ENCODE peak calls at places on chromosome 22, in four cellular contexts. M is transverse colon, G is tibial nerve, F is mesendoderm. I is an unnamed sample.
A peak's percentile ranks its signal among the peaks of the same experiment; 100 is the strongest.

GRCh38 chr22:20948989-20949388 is 18.1 kb upstream of the AIFM3 start:
- DNase-seq in M (no peak), G (no peak), F (no peak), I (no peak)

GRCh38 chr22:48261706-48262105 is 1499.3 kb downstream of the TBC1D22A start:
- DNase-seq in M (no peak), G (no peak), F (peak; percentile 45), I (no peak)

GRCh38 chr22:17090550-17090949 is 5.8 kb downstream of the IL17RA start:
- DNase-seq in M (no peak), G (no peak), F (no peak), I (no peak)

GRCh38 chr22:42229455-42230149 is 40.9 kb downstream of the TCF20 start:
- DNase-seq in M (no peak), G (no peak), F (no peak), I (no peak)

GRCh38 chr22:42926034-42926433 is 69.0 kb upstream of the ARFGAP3 start:
- DNase-seq in M (no peak), G (no peak), F (no peak), I (no peak)

GRCh38 chr22:46807458-46807857 is 45.0 kb downstream of the TBC1D22A start:
- DNase-seq in M (no peak), G (no peak), F (no peak), I (no peak)

GRCh38 chr22:36764060-36764459 is 11.9 kb downstream of the IFT27 start:
- DNase-seq in M (no peak), G (no peak), F (no peak), I (peak; percentile 10)

GRCh38 chr22:36758792-36759271 is 17.1 kb downstream of the IFT27 start:
- DNase-seq in M (no peak), G (no peak), F (no peak), I (peak; percentile 44)

GRCh38 chr22:38570841-38571364 is 920 bp upstream of the DMC1 start:
- DNase-seq in M (peak; percentile 36), G (no peak), F (no peak), I (peak; percentile 62)

GRCh38 chr22:43820671-43821305 is 8.7 kb upstream of the EFCAB6 start:
- DNase-seq in M (no peak), G (no peak), F (no peak), I (peak; percentile 22)

GRCh38 chr22:45469573-45470383 is 32.9 kb upstream of the FBLN1 start:
- DNase-seq in M (no peak), G (no peak), F (no peak), I (no peak)

GRCh38 chr22:42639541-42640241 is 710 bp downstream of the ATP5MGL start:
- DNase-seq in M (no peak), G (no peak), F (no peak), I (peak; percentile 48)

DNA sequence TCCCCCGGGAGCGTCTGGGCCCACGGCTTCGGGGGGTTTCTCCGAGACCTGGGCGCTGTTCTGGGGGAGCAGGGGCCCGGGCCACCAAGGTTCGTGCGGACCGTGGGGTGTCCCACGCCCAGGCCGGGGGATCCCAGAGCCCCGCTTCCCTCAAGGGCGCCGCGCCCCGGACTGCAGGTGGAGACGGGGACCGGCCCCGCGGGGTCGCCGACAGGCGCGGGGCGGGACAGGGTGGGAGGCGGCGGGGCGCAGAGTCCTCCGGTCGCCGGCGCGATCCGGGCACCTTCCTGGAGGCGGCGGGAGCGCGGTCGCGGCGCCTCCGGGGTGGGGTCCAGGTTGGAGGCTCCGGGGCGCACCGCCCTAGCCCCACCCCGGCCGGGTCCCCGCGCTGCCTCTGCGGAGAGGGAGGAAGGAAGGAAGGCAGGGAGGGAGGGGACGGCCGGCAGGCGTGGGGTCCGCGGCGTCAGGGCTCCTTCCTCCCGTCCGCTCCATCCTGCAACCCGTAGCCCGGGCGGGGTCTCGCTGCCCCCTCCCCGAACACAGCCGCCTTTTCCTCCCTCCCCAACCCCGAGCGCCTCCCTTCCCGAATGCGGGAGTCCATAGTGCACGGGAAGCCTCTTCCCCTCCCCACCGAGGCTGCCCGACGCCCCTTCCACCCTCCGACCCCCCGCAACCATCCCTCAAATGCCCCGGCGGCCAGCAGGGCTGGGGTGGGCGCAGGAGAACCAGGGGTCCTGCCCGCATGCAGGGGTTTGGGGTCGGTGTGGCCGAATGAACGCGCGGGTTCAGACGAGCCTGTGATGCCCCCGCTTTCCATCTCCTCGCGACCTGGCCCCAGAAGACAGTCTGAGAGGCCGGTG is 4.3 kb upstream of the ZBED4 start:
- DNase-seq in M (no peak), G (no peak), F (no peak), I (peak; percentile 81)
- H3K27me3 ChIP-seq in M (peaks cover 49% of the 10 kb centered on the region), G (peaks cover 3% of the 10 kb centered on the region), F (peaks cover 49% of the 10 kb centered on the region), I (peaks cover 75% of the 10 kb centered on the region)

DNA sequence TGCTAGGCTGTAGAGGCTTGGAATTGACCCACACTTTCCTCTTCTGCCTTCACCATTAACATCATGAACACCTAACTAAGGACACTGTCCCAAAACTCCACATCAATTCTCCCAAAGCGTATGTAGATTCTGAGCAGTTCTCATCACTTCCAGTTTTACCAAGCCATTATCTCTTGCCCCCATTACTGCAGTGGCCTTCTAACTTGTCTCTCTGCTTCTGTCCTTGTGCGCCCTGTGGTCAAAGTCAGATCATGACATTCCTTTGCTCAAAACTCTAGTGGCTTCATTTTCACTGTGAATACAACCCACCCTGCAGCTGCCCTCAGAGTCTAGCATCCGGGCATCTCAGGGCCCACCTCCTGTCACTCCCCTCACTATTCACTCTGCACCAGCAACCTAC is 13.1 kb upstream of the TOP3B start:
- DNase-seq in M (no peak), G (no peak), F (no peak), I (peak; percentile 6)
- H3K4me3 ChIP-seq in M (no peak overlapping the region), G (no peak overlapping the region), F (no peak overlapping the region), I (no peak overlapping the region)

DNA sequence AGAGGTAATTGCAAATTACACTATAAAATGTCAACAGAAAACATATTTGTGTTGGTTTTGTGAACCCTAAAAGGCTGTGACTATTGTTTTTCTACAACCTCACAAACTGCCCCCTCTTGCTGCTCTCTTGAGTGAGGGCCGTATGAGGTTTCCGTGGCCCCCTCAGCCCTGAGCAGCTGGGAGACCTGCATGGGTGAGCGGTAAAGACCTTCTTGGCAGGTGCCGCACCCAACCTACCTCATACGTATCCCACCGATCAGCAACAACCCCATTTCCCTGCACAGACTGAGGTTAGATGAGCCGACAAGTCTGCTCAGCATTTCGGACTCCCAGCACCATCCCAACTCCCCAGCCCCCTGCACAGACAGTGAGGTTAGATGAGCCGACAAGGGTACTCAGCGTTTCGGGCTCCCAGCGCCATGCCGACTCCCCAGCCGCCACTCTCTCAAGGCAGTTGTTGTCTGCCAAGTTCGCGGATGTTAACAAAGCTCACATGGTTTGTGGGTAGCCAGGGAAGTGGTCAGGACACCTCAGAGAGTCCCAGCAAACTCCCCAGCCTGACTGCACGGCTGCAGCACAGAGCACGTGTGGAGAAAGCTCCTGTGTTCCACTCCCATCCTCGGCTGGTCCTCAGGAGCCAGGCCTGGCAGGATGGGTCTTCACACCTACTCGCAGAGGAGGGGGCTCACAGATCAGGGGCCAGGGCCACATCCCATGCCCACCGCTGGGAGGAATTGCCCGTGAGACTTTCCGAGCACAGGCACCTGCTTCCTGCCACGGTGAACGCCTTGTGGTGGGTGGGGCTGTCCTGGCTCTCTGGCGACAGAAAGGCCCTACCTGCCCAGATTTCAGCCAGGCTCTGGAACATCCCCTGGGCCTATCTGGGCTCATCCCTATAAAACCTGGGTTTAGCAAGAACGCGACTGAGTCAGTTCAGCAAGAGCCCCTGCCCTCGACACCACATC is 502.9 kb downstream of the BRD1 start:
- DNase-seq in M (no peak), G (no peak), F (no peak), I (peak; percentile 29)
- H3K27me3 ChIP-seq in M (peaks cover 15% of the 10 kb centered on the region), G (no peaks in the 10 kb centered on the region), F (no peaks in the 10 kb centered on the region), I (no peaks in the 10 kb centered on the region)

DNA sequence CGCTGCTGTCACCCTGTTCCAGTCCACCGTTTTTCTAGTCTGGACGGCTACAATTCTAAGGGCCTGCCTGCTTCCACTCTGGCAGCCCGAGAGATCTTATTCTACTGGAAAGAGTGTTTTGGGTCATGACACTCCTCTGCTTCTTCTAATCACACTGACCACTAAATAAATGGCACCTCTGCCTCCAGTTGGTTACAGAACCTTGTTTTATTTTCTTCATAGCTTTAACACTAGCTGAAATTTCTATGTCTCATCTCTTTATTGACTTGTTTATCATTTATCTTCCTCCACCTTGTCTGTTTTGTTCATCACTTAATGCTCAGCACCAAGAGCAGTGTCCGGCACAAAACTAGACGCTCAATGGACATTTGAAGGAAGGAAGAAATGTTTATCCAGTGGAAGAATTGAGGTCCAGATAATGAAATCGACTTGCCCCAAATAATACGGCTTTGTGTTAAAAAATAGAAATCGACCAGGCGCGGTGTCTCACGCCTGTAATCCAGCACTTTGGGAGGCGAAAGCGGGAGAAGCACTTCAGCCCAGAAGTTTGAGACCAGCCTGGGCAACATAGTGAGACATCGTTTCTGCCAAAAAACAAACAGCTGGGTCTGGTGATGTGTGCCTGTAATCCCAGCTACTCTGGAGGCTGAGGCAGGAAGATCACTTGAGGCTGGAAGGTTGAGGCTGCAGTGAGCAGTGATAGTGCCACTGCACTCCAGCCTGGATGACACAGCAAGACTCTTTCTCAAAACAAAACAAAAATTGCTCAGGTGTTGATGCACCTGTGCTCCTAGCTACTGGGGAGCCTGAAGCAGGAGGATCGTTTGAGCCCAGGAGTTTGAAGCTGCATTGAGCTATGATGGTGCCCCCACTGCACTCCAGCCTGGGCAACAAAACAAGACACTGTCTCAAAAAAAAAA is 693 bp upstream of the PRR14L start:
- DNase-seq in M (no peak), G (no peak), F (no peak), I (no peak)
- H3K4me3 ChIP-seq in M (no peak overlapping the region), G (peak overlapping the region; percentile 78), F (no peak overlapping the region), I (no peak overlapping the region)

DNA sequence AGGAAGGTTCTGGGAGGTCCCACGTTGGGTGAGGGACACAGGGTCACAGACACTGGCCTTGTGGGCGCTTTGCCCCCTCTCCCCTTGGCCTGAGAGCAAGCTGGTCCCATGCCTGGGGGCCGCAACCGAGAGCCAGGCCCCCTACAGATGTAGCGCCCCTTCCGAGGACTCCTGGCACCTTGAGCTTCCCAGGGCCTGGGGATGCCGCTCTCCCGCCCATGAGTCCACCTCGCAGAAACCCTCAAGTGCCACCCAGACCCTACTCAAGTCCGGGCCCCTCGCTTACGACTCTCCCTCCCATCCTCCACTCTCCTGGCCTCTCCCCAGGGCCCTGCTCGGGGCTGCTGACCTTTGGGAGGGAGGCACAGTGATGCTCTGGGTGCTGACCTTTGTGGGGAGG is 204.0 kb downstream of the BRD1 start:
- DNase-seq in M (no peak), G (no peak), F (no peak), I (no peak)
- H3K27me3 ChIP-seq in M (no peaks in the 10 kb centered on the region), G (no peaks in the 10 kb centered on the region), F (no peaks in the 10 kb centered on the region), I (no peaks in the 10 kb centered on the region)

DNA sequence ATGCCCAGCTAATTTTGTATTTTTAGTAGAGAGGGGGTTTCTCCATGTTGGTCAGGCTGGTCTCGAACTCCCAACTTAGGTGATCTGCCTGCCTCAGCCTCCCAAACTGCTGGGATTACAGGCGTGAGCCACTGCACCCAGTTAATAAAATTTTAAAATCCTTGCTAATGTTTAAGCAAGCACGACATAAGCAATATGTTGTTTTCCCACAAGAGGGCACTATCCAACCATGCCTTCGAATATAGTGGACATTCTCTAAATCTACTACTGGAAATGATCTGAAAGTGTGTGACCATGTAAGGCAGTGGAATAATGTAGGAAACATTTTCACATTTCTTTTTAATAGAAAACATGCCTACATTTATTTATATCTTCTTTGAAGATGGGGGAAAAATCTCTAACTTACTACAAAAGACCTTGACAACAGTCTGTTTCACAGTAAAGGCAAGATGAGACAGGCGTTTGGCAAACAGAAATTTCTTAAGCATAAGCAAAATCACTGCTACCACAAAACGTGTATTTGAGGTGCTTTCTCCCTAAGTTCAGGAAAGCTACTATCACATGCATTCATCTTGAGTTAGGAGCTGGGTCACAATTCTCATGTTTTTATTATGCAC is 38.2 kb downstream of the PITPNB start:
- DNase-seq in M (no peak), G (no peak), F (peak; percentile 75), I (no peak)
- H3K4me3 ChIP-seq in M (no peak overlapping the region), G (no peak overlapping the region), F (no peak overlapping the region), I (no peak overlapping the region)

I was measured in H7.